ENCODE peak calls at places on chromosomes 3 and 15, in six cellular contexts. One of them, this sample, is unnamed.

GRCh38 chr15:78325092-78325843 is 14.9 kb upstream of the CRABP1 start:
- DNase-seq in HepG2: no peak
- DNase-seq in A549: no peak
- DNase-seq in endothelial cell of umbilical vein: no peak
- DNase-seq in K562: no peak
- DNase-seq in GM12878: no peak
- DNase-seq in this sample: no peak

GRCh38 chr3:40404591-40405198 is 17.7 kb downstream of the ENTPD3 start:
- DNase-seq in HepG2: no peak
- DNase-seq in A549: no peak
- DNase-seq in endothelial cell of umbilical vein: no peak
- DNase-seq in K562: no peak
- DNase-seq in GM12878: no peak
- DNase-seq in this sample: no peak

GRCh38 chr3:192812736-192813383 is 85.5 kb upstream of the FGF12 start:
- DNase-seq in HepG2: peak; percentile 54
- DNase-seq in A549: peak; percentile 61
- DNase-seq in endothelial cell of umbilical vein: peak; percentile 79
- DNase-seq in K562: no peak
- DNase-seq in GM12878: no peak
- DNase-seq in this sample: peak; percentile 54

GRCh38 chr3:46661776-46662766 is 31.4 kb downstream of the ALS2CL start:
- DNase-seq in HepG2: no peak
- DNase-seq in A549: no peak
- DNase-seq in endothelial cell of umbilical vein: no peak
- DNase-seq in K562: no peak
- DNase-seq in GM12878: no peak
- DNase-seq in this sample: no peak

GRCh38 chr3:110180733-110181132 is 843.4 kb upstream of the DPPA4 start:
- DNase-seq in HepG2: no peak
- DNase-seq in A549: no peak
- DNase-seq in endothelial cell of umbilical vein: no peak
- DNase-seq in K562: no peak
- DNase-seq in GM12878: no peak
- DNase-seq in this sample: no peak

GRCh38 chr3:143120716-143121239 is 1.2 kb downstream of the CHST2 start:
- DNase-seq in HepG2: no peak
- DNase-seq in A549: peak; percentile 13
- DNase-seq in endothelial cell of umbilical vein: peak; percentile 43
- DNase-seq in K562: peak; percentile 40
- DNase-seq in GM12878: no peak
- DNase-seq in this sample: peak; percentile 67

GRCh38 chr3:126550488-126551051 is 8.2 kb downstream of the C3orf22 start:
- DNase-seq in HepG2: no peak
- DNase-seq in A549: no peak
- DNase-seq in endothelial cell of umbilical vein: no peak
- DNase-seq in K562: no peak
- DNase-seq in GM12878: no peak
- DNase-seq in this sample: no peak

GRCh38 chr3:182092662-182093262 is 381.0 kb downstream of the SOX2 start:
- DNase-seq in HepG2: no peak
- DNase-seq in A549: peak; percentile 94
- DNase-seq in endothelial cell of umbilical vein: no peak
- DNase-seq in K562: no peak
- DNase-seq in GM12878: no peak
- DNase-seq in this sample: peak; percentile 12

GRCh38 chr3:93867425-93867824 is 106.3 kb downstream of the PROS1 start:
- DNase-seq in HepG2: no peak
- DNase-seq in A549: no peak
- DNase-seq in endothelial cell of umbilical vein: no peak
- DNase-seq in K562: peak; percentile 3
- DNase-seq in GM12878: no peak
- DNase-seq in this sample: peak; percentile 6

GRCh38 chr3:1700650-1701049 is 398.0 kb upstream of the CNTN4 start:
- DNase-seq in HepG2: no peak
- DNase-seq in A549: no peak
- DNase-seq in endothelial cell of umbilical vein: no peak
- DNase-seq in K562: no peak
- DNase-seq in GM12878: no peak
- DNase-seq in this sample: no peak

GRCh38 chr3:129482721-129483120 is 42.7 kb downstream of the IFT122 start:
- DNase-seq in HepG2: no peak
- DNase-seq in A549: no peak
- DNase-seq in endothelial cell of umbilical vein: no peak
- DNase-seq in K562: peak; percentile 43
- DNase-seq in GM12878: no peak
- DNase-seq in this sample: peak; percentile 28

GRCh38 chr3:100311011-100311410 is 23.5 kb upstream of the NIT2 start:
- DNase-seq in HepG2: no peak
- DNase-seq in A549: no peak
- DNase-seq in endothelial cell of umbilical vein: no peak
- DNase-seq in K562: no peak
- DNase-seq in GM12878: no peak
- DNase-seq in this sample: no peak

GRCh38 chr3:100310355-100310965 is 24.1 kb upstream of the NIT2 start:
- DNase-seq in HepG2: no peak
- DNase-seq in A549: no peak
- DNase-seq in endothelial cell of umbilical vein: no peak
- DNase-seq in K562: no peak
- DNase-seq in GM12878: no peak
- DNase-seq in this sample: no peak

GRCh38 chr3:100306695-100307094 is 27.9 kb upstream of the NIT2 start:
- DNase-seq in HepG2: no peak
- DNase-seq in A549: no peak
- DNase-seq in endothelial cell of umbilical vein: no peak
- DNase-seq in K562: no peak
- DNase-seq in GM12878: no peak
- DNase-seq in this sample: no peak
- TF ChIP-seq MYC in HepG2: no peak
- TF ChIP-seq MYC in A549: no peak
- TF ChIP-seq MYC in endothelial cell of umbilical vein: no peak
- TF ChIP-seq MYC in K562: no peak
- TF ChIP-seq MYC in GM12878: no peak
- TF ChIP-seq MYC in this sample: no peak

GRCh38 chr3:15306979-15307359 is 25.4 kb downstream of the SH3BP5 start:
- DNase-seq in HepG2: no peak
- DNase-seq in A549: no peak
- DNase-seq in endothelial cell of umbilical vein: no peak
- DNase-seq in K562: no peak
- DNase-seq in GM12878: no peak
- DNase-seq in this sample: no peak

GRCh38 chr3:15312550-15312949 is 19.8 kb downstream of the SH3BP5 start:
- DNase-seq in HepG2: no peak
- DNase-seq in A549: no peak
- DNase-seq in endothelial cell of umbilical vein: no peak
- DNase-seq in K562: no peak
- DNase-seq in GM12878: no peak
- DNase-seq in this sample: no peak

GRCh38 chr3:15313461-15313860 is 18.9 kb downstream of the SH3BP5 start:
- DNase-seq in HepG2: no peak
- DNase-seq in A549: no peak
- DNase-seq in endothelial cell of umbilical vein: no peak
- DNase-seq in K562: no peak
- DNase-seq in GM12878: no peak
- DNase-seq in this sample: no peak

GRCh38 chr3:15307580-15307979 is 24.8 kb downstream of the SH3BP5 start:
- DNase-seq in HepG2: no peak
- DNase-seq in A549: no peak
- DNase-seq in endothelial cell of umbilical vein: no peak
- DNase-seq in K562: no peak
- DNase-seq in GM12878: no peak
- DNase-seq in this sample: no peak

GRCh38 chr3:15309662-15310335 is 22.6 kb downstream of the SH3BP5 start:
- DNase-seq in HepG2: no peak
- DNase-seq in A549: no peak
- DNase-seq in endothelial cell of umbilical vein: peak; percentile 85
- DNase-seq in K562: no peak
- DNase-seq in GM12878: no peak
- DNase-seq in this sample: no peak
- H3K4me3 ChIP-seq in HepG2: no peak overlapping the region
- H3K4me3 ChIP-seq in A549: no peak overlapping the region
- H3K4me3 ChIP-seq in endothelial cell of umbilical vein: no peak overlapping the region
- H3K4me3 ChIP-seq in K562: no peak overlapping the region
- H3K4me3 ChIP-seq in GM12878: no peak overlapping the region
- H3K4me3 ChIP-seq in this sample: no peak overlapping the region

DNA sequence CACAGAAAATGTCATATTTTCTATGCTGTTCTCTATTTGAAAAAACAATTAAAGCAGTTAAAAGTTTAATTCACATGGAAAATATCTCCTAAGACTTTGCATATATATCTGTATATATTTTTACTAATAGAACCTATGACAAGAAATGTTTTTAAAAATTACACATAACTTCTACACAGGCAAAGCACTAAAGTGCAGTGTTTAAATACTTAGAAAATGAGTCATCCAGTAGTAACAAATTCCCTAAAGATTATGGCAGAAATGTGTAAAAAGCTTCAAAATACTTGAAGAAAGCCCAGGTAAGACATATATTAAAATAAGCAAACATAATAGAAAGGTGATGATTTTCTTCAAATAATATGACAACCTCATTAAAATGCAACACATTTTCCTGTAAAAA is 236.6 kb downstream of the TBC1D5 start:
- DNase-seq in HepG2: no peak
- DNase-seq in A549: no peak
- DNase-seq in endothelial cell of umbilical vein: peak; percentile 31
- DNase-seq in K562: no peak
- DNase-seq in GM12878: no peak
- DNase-seq in this sample: no peak
- TF ChIP-seq MYC in HepG2: no peak
- TF ChIP-seq MYC in A549: no peak
- TF ChIP-seq MYC in endothelial cell of umbilical vein: no peak
- TF ChIP-seq MYC in K562: no peak
- TF ChIP-seq MYC in GM12878: no peak
- TF ChIP-seq MYC in this sample: no peak

DNA sequence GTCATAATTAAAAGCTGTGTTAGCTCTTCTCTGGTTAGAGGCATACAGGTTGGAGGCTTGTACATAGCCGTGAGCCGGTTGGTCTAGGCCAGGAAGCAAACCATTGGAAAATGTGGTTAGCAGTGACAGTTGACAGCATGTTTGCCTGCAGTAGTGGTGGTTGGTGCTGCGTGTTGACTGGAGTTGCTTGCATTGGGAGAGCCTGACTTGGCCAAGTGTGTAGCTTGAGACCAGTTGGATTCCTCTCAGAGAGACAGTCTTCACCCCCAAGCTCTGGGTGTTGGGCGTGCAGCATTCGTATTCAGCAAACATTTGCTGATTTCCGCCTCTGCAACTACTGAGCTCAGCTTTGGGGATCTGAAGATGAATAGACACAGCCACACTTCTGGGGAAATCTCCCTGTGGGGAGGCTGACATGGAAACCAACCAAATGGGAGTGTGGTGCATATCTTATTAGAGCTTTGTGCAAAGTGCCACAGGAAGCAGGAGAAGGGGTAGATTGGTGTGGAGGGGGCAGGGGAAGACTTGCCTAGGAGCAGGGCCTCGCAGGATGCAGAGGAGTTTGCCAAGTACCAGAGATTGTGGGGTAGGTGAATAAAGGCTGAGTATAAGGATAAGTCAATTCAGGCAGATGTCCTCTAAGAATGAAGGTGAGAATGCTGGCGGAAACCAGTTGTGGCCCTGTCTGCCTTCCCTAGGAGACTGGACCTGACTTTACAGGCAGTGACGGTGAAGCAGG is 83.5 kb downstream of the IGF1R start:
- DNase-seq in HepG2: no peak
- DNase-seq in A549: no peak
- DNase-seq in endothelial cell of umbilical vein: no peak
- DNase-seq in K562: no peak
- DNase-seq in GM12878: no peak
- DNase-seq in this sample: peak; percentile 17
- H3K4me3 ChIP-seq in HepG2: no peak overlapping the region
- H3K4me3 ChIP-seq in A549: no peak overlapping the region
- H3K4me3 ChIP-seq in endothelial cell of umbilical vein: no peak overlapping the region
- H3K4me3 ChIP-seq in K562: no peak overlapping the region
- H3K4me3 ChIP-seq in GM12878: no peak overlapping the region
- H3K4me3 ChIP-seq in this sample: no peak overlapping the region

DNA sequence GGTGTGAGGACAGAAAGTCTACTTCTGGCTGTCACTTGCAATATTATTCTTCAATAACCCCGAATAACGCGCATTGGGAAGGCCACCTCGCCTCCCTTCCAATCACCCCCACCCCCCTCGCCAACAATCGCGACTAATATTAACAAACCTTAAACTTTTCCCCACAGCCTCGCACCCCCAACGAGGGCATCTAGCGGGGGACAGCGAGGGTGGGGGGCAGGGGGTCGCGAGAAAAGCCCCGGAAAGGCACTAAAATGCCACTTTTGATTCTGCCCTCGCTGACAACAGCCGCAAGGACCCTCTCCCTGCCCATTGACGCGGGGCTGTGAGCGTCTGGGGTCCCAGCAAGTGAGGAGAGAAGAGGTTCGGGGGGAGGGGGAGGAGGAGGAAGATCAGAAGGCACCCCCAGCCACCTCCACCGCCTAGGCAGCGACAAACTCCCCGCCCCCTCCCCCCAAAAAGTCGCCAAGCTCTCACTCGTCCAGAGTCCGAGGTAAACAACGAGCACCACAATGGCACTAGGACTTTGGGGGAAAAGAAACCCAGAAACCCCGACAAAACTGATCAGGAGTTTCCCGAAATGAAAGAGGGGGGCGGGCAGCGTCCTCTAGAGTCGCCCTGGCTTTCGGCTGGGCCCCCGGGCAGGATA is 802 bp downstream of the SATB1 start:
- DNase-seq in HepG2: no peak
- DNase-seq in A549: no peak
- DNase-seq in endothelial cell of umbilical vein: no peak
- DNase-seq in K562: peak; percentile 13
- DNase-seq in GM12878: no peak
- DNase-seq in this sample: no peak
- TF ChIP-seq MYC in HepG2: no peak
- TF ChIP-seq MYC in A549: no peak
- TF ChIP-seq MYC in endothelial cell of umbilical vein: no peak
- TF ChIP-seq MYC in K562: no peak
- TF ChIP-seq MYC in GM12878: no peak
- TF ChIP-seq MYC in this sample: no peak

GRCh38 chr3:177358968-177359600 is 161.8 kb upstream of the TBL1XR1 start:
- DNase-seq in HepG2: no peak
- DNase-seq in A549: peak; percentile 78
- DNase-seq in endothelial cell of umbilical vein: peak; percentile 55
- DNase-seq in K562: peak; percentile 48
- DNase-seq in GM12878: no peak
- DNase-seq in this sample: peak; percentile 60
- H3K4me3 ChIP-seq in HepG2: peak overlapping the region; percentile 35
- H3K4me3 ChIP-seq in A549: peak overlapping the region; percentile 39
- H3K4me3 ChIP-seq in endothelial cell of umbilical vein: no peak overlapping the region
- H3K4me3 ChIP-seq in K562: peak overlapping the region; percentile 7
- H3K4me3 ChIP-seq in GM12878: peak overlapping the region; percentile 51
- H3K4me3 ChIP-seq in this sample: peak overlapping the region; percentile 48

DNA sequence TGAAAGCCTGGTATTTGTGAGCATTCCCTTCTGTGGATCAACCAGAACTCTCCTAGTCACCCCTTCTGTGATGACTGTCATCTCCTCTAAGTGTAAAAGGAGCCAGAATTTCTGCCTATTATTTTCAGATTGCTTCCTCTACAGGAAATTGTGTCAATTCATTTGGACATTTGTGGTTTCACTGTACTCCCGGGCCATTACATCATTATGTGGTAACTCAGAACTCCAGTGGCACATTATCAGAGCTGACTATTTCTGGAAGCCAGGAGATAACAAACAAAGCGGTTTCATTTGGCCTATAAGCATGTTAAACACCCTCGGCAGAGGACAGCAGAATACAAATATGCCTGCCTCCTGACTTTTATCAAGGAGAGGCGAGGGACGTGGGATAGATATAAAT is 193.6 kb upstream of the SEMA6D start:
- DNase-seq in HepG2: no peak
- DNase-seq in A549: no peak
- DNase-seq in endothelial cell of umbilical vein: peak; percentile 66
- DNase-seq in K562: no peak
- DNase-seq in GM12878: no peak
- DNase-seq in this sample: peak; percentile 49
- TF ChIP-seq MYC in HepG2: no peak
- TF ChIP-seq MYC in A549: no peak
- TF ChIP-seq MYC in endothelial cell of umbilical vein: no peak
- TF ChIP-seq MYC in K562: no peak
- TF ChIP-seq MYC in GM12878: no peak
- TF ChIP-seq MYC in this sample: no peak